ENCODE peak calls at places on chromosomes 7 and 10, in four cellular contexts. O, W, X and F are unnamed samples.

GRCh38 chr7:128045766-128046165 is 14.5 kb upstream of the LRRC4 start:
- DNase-seq in W (no peak), O (peak), X (no peak), F (no peak)

GRCh38 chr7:84085147-84085546 is 109.4 kb downstream of the SEMA3A start:
- DNase-seq in W (peak), O (peak), X (no peak), F (no peak)

GRCh38 chr7:95632609-95633008 is 36.3 kb upstream of the PDK4 start:
- DNase-seq in O (peak), W (peak), X (peak), F (no peak)

GRCh38 chr10:112313234-112313633 is 30.0 kb downstream of the TECTB start:
- DNase-seq in W (no peak), X (no peak), O (no peak), F (no peak)

GRCh38 chr10:71705582-71705981 is 14.0 kb downstream of the C10orf105 start:
- DNase-seq in W (no peak), O (no peak), X (peak), F (no peak)

GRCh38 chr7:12570529-12571461 is at the start of gene SCIN:
- DNase-seq in X (no peak), W (peak), O (no peak), F (no peak)

GRCh38 chr7:2773608-2774007 is 70.5 kb downstream of the GNA12 start:
- DNase-seq in X (no peak), W (no peak), O (no peak), F (no peak)

GRCh38 chr7:100942038-100942774 is 7.1 kb upstream of the MUC3A start:
- DNase-seq in O (no peak), X (no peak), W (peak), F (no peak)

GRCh38 chr10:133334495-133335237 is 2.0 kb downstream of the CALY start:
- DNase-seq in W (no peak), X (no peak), O (no peak), F (no peak)

GRCh38 chr10:100167521-100168312 is 18.1 kb downstream of the ERLIN1 start:
- DNase-seq in X (no peak), W (no peak), O (no peak), F (no peak)

GRCh38 chr7:32586291-32587221 is 91.3 kb downstream of the AVL9 start:
- DNase-seq in W (peak), X (peak), O (peak), F (no peak)

GRCh38 chr10:77774940-77775391 is 137.4 kb upstream of the KCNMA1 start:
- DNase-seq in O (peak), X (no peak), W (no peak), F (no peak)

GRCh38 chr7:98418271-98418635 is 17.4 kb upstream of the BAIAP2L1 start:
- DNase-seq in X (no peak), O (peak), W (peak), F (no peak)

GRCh38 chr10:119761106-119761505 is 35.3 kb downstream of the INPP5F start:
- DNase-seq in O (peak), W (peak), X (no peak), F (no peak)

GRCh38 chr10:95459446-95459845 is 101.7 kb downstream of the SORBS1 start:
- DNase-seq in O (no peak), X (no peak), W (no peak), F (no peak)

GRCh38 chr10:67837519-67838314 is at the start of gene DNAJC12:
- DNase-seq in X (no peak), W (peak), O (peak), F (peak)

GRCh38 chr7:30062587-30062986 is 34.4 kb downstream of the PLEKHA8 start:
- DNase-seq in O (peak), W (peak), X (no peak), F (no peak)

GRCh38 chr7:124720195-124720594 is 45.4 kb downstream of the GPR37 start:
- DNase-seq in W (peak), O (peak), X (no peak), F (no peak)

DNA sequence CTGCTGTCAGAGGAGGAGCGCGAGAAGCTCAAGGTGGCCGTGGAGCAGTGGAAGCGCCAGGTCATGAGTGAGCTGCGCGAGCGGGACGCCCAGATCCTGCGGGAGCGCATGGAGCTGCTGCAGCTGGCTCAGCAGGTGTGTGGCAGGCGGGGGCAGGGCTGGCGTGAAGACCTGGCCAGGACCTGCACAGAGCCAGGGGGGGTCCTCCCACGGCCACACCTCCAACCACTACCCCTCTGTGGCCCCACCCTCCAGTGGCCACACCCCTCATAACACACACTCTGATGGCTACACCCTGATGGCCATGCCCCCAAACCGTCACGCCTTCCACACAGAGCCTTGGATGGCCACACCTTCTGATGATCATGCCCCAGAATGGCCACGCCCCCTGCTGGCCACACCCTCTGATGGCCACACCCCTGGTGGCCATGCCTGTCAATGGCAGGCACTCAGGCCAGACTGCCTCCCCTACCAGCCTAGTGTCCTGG is 23.4 kb upstream of the DPYSL4 start:
- DNase-seq in O (no peak), W (peak), X (peak), F (no peak)
- TF ChIP-seq CTCF in O (no peak), W (peak), X (no peak), F (no peak)

DNA sequence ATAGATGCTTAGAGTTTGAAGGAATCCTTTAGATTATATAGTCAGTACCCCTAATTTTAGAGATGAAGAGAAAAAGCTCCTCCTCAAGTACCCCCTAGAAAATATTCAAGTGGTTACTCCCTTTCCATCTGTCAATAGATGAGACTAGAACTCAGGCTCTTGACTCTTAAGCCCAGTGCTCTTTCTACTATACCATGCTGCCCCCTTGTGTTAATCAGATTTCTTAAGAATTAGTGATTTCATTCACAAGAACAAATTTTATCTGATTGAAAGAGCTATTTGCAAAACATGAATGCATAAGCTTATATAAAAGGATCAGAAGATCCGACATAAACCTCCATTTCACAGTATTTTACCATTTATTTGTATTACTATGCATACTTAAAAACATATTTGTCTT is 179.3 kb downstream of the TFEC start:
- DNase-seq in O (peak), W (peak), X (no peak), F (no peak)
- TF ChIP-seq CTCF in O (peak), W (peak), X (no peak), F (peak)

GRCh38 chr10:105774881-105775280 is 1133.8 kb downstream of the SORCS3 start:
- DNase-seq in W (no peak), O (no peak), X (no peak), F (no peak)
- TF ChIP-seq CTCF in W (no peak), O (no peak), X (no peak), F (no peak)

DNA sequence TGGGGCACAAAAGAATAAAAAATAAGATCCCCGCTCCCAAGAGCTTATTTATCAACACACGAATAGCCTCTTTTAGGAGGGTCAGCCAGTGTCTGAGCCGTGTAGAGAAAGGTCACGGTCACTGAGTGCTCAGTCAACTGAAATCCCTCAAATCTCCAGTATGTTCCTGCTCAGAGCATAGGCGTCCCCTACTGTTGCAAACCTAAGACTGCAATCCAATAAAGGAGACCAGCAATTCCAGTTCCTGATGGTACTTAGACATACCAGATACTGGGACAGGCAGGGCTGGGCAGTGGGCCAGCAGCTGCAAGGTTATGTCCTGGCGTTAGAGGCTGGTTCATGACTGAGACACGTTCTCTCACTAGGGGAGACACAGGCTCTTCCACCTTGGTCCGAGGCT is 93.6 kb downstream of the CACNB2 start:
- DNase-seq in X (peak), W (peak), O (no peak), F (no peak)
- TF ChIP-seq CTCF in X (peak), W (peak), O (no peak), F (peak)

DNA sequence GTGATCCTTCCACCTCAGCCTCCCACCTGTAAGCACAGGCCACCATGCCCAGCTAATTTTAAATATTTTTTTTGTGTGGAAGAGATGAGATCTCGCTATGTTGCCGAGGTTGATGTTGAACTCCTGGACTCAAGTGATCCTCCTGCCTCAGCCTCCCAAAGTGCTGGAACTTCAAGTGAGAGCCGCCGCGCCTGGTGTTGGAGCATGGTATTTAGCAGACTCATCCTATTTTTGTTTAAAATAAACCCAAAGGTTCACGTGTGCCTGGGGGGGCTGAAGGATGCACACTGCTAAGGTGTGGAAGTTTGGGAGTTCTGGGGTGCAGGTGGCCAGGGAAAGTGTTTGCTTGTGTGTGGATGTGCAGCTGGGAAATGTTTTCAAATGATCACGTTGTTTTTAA is 18.1 kb downstream of the PDGFA start:
- DNase-seq in W (no peak), X (peak), O (no peak), F (no peak)
- TF ChIP-seq CTCF in W (no peak), X (no peak), O (no peak), F (no peak)

DNA sequence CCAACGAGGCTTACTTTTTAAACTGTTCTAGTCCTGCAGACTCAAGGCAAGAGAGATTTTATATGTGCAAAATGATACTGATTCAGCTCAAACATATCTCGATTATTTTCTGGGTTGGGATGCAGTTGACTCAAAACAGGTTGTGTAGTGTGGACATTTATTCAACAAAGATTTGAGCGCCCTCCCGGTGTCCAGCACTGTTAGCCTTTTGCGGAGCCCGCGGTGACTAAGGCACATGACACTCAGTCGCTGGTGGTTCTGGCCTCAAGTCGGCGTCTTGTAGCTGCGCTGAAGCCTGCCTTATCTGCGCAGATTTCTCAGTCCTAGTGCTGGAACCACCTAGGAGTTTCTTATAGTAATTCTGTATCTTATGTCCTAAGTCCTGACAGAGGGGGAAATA is 938 bp upstream of the CADPS2 start:
- DNase-seq in W (peak), X (peak), O (peak), F (no peak)
- TF ChIP-seq CTCF in W (peak), X (peak), O (no peak), F (no peak)

DNA sequence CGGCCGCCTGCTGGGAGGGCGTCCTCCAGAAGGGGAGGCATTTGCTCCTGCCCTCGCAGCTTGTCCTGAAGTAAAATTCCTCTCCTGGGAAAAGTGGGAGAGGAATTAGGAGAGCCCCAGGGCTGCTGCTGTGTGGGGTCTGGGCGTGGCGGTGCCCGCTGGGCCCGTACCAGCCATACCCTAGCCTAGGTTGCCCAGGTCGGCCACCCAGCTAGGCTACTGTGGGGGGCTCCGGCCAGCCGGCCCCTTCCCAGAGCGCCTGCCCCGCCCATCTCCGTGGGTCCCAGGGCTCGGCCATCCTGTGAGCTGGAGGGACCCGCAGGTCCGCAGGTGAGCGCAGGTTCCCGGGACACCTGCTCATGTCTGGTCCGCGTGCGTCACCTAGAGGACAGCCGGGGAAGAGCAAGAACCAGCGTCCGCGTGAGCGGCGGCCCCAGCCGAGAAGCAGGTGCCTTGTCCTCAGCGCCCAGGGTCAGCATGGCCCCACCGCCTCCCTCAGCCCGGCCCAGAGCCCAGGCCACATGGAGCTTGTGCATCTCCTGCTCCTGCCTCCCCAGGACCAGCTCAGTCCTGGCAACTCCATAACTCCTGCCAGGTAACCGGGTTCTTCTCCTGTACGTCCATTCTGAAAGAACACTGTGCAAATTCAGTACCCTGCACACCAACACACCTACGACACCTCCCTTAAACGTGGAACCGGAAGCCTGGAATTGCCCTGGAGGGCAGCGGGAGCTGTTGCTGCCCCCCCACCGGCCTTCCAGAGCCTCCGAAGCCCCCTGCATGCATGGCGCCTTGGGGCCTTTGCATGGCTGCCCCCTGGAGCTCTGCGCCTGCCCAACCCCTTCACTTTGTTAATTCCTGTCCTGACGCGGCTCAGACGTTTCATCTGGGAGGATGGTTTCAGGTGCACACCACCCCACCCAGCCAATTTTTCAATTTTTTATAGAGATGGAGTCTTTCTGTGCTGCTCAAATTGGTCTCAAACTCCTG is 22.8 kb upstream of the FOXL3 start:
- DNase-seq in W (peak), X (peak), O (no peak), F (peak)
- TF ChIP-seq CTCF in W (peak), X (peak), O (peak), F (peak)

GRCh38 chr10:5151076-5151475 is 33.9 kb downstream of the AKR1C8 start:
- DNase-seq in X (no peak), W (peak), O (no peak), F (no peak)

GRCh38 chr10:5146920-5147254 is 38.1 kb downstream of the AKR1C8 start:
- DNase-seq in X (no peak), W (no peak), O (no peak), F (no peak)

GRCh38 chr10:5147981-5148677 is 36.8 kb downstream of the AKR1C8 start:
- DNase-seq in O (no peak), X (no peak), W (no peak), F (no peak)

GRCh38 chr10:5147255-5147980 is 37.5 kb downstream of the AKR1C8 start:
- DNase-seq in X (no peak), O (no peak), W (no peak), F (no peak)

GRCh38 chr10:5148678-5149032 is 36.3 kb downstream of the AKR1C8 start:
- DNase-seq in O (no peak), X (no peak), W (no peak), F (no peak)
- TF ChIP-seq CTCF in O (no peak), X (no peak), W (no peak), F (no peak)

DNA sequence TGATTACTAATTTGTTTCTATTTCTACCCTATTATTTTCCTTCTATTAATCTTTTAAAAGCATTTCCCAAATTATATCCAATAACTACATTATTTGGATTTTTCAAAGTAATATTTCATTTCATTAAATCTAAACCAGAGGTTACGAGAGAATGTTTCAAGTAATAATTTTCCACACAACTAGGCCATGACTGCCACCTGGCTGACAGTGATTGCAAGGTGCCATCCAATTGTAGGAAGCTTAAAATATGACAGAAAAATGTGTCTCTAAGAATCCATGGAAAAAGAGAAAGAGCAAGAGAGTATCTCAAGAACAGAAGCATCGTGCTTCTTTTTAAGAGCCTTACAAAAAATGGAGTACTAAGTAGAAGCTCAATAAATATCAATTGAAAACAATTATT is 48.7 kb downstream of the TPK1 start:
- DNase-seq in X (no peak), O (no peak), W (peak), F (no peak)
- TF ChIP-seq CTCF in X (no peak), O (no peak), W (peak), F (peak)